ENCODE peak calls at places on chromosomes 4 and X, in four cellular contexts. Z is ovary, P is upper lobe of right lung, E is left ventricle myocardium inferior. F is an unnamed sample. For H3K4me1 and H3K27me3, the result is how much of the 10 kb centered on the place peaks cover.

GRCh38 chrX:148498067-148498466 is 2.4 kb upstream of the AFF2 start:
- DNase-seq in P (no peak), Z (no peak), E (no peak), F (no peak)

GRCh38 chr4:15402146-15402545 is 25.7 kb upstream of the C1QTNF7 start:
- DNase-seq in Z (no peak), E (no peak), P (no peak), F (no peak)

GRCh38 chrX:139360356-139360755 is 170.2 kb upstream of the F9 start:
- DNase-seq in Z (no peak), P (no peak), E (no peak), F (no peak)

GRCh38 chr4:15681372-15682339 is at the start of gene FAM200B:
- DNase-seq in E (peak), P (peak), Z (peak), F (peak)

GRCh38 chr4:26454961-26455360 is 35.3 kb downstream of the CCKAR start:
- DNase-seq in P (no peak), Z (no peak), E (no peak), F (no peak)

GRCh38 chrX:111254896-111255693 is 15.2 kb downstream of the CAPN6 start:
- DNase-seq in Z (no peak), P (no peak), E (no peak), F (no peak)

GRCh38 chr4:4320951-4321714 is 31.1 kb downstream of the ZBTB49 start:
- DNase-seq in P (peak), E (no peak), Z (peak), F (no peak)

GRCh38 chr4:184751585-184751956 is 17.7 kb upstream of the CENPU start:
- DNase-seq in Z (no peak), E (no peak), P (no peak), F (no peak)

GRCh38 chr4:40395166-40395900 is 60.2 kb downstream of the CHRNA9 start:
- DNase-seq in Z (no peak), P (no peak), E (no peak), F (no peak)

GRCh38 chr4:174490356-174490969 is 31.8 kb downstream of the HPGD start:
- DNase-seq in P (no peak), E (no peak), Z (no peak), F (no peak)

GRCh38 chrX:117972681-117973080 is 143.9 kb downstream of the KLHL13 start:
- DNase-seq in Z (no peak), E (no peak), P (no peak), F (no peak)

GRCh38 chrX:93695981-93696380 is 22.0 kb downstream of the FAM133A start:
- DNase-seq in E (no peak), P (no peak), Z (no peak), F (no peak)

GRCh38 chr4:164215113-164215741 is 538.7 kb upstream of the SMIM31 start:
- DNase-seq in Z (no peak), E (no peak), P (no peak), F (no peak)

GRCh38 chrX:28550331-28550872 is 36.8 kb upstream of the IL1RAPL1 start:
- DNase-seq in E (no peak), P (no peak), Z (no peak), F (no peak)

GRCh38 chr4:33831667-33832066 is 2412.6 kb downstream of the ARAP2 start:
- DNase-seq in Z (no peak), E (no peak), P (no peak), F (no peak)

GRCh38 chr4:102627831-102628523 is 126.8 kb downstream of the NFKB1 start:
- DNase-seq in P (no peak), Z (no peak), E (no peak), F (no peak)

GRCh38 chr4:40736910-40737309 is 12.8 kb upstream of the NSUN7 start:
- DNase-seq in P (no peak), E (no peak), Z (no peak), F (no peak)

GRCh38 chr4:148288448-148288847 is 153.8 kb downstream of the NR3C2 start:
- DNase-seq in E (peak), Z (no peak), P (no peak), F (no peak)

GRCh38 chrX:35670894-35671293 is 127.2 kb upstream of the MAGEB16 start:
- DNase-seq in P (no peak), Z (no peak), E (no peak), F (no peak)

GRCh38 chr4:13162886-13163285 is 321.3 kb downstream of the RAB28 start:
- DNase-seq in E (no peak), Z (no peak), P (no peak), F (no peak)

GRCh38 chr4:84661191-84661944 is 78.4 kb downstream of the CDS1 start:
- DNase-seq in P (no peak), E (no peak), Z (no peak), F (no peak)

GRCh38 chr4:76926841-76927240 is 22.7 kb upstream of the SEPTIN11 start:
- DNase-seq in P (no peak), Z (no peak), E (no peak), F (no peak)

GRCh38 chrX:31679861-31680260 is 608.0 kb upstream of the FTHL17 start:
- DNase-seq in E (no peak), P (no peak), Z (no peak), F (no peak)

GRCh38 chrX:72576161-72576896 is 3.7 kb upstream of the HDAC8 start:
- DNase-seq in P (no peak), Z (no peak), E (no peak), F (no peak)

GRCh38 chr4:81470456-81471327 is 1.0 kb downstream of the RASGEF1B start:
- DNase-seq in E (peak), P (peak), Z (peak), F (peak)

GRCh38 chr4:89752932-89753598 is 83.9 kb downstream of the SNCA start:
- DNase-seq in Z (no peak), E (no peak), P (no peak), F (no peak)

GRCh38 chrX:19326567-19326966 is 17.2 kb upstream of the PDHA1 start:
- DNase-seq in E (no peak), Z (no peak), P (no peak), F (no peak)

GRCh38 chrX:119492463-119492862 is 24.2 kb downstream of the SLC25A5 start:
- DNase-seq in E (no peak), Z (no peak), P (no peak), F (no peak)

GRCh38 chrX:102745513-102746133 is 25.1 kb downstream of the GPRASP3 start:
- DNase-seq in P (no peak), E (no peak), Z (peak), F (no peak)

GRCh38 chr4:151694819-151695730 is 65.7 kb downstream of the GATB start:
- DNase-seq in Z (no peak), E (no peak), P (no peak), F (no peak)

GRCh38 chr4:141807073-141807472 is 170.7 kb downstream of the IL15 start:
- DNase-seq in E (no peak), Z (no peak), P (no peak), F (no peak)

GRCh38 chr4:185190001-185190856 is 13.6 kb downstream of the CFAP97 start:
- DNase-seq in P (no peak), Z (no peak), E (no peak), F (no peak)

GRCh38 chr4:180641495-180641894 is 1601.7 kb upstream of the TENM3 start:
- DNase-seq in P (no peak), Z (no peak), E (no peak), F (no peak)

GRCh38 chrX:13902406-13902805 is 85.5 kb upstream of the GPM6B start:
- DNase-seq in E (no peak), Z (no peak), P (no peak), F (no peak)
- H3K4me1 ChIP-seq in E (under half), Z (under half), P (under half), F (under half)

GRCh38 chr4:120829113-120829831 is 93.3 kb downstream of the PRDM5 start:
- DNase-seq in P (no peak), E (no peak), Z (no peak), F (no peak)

GRCh38 chr4:120821986-120822385 is 100.5 kb downstream of the PRDM5 start:
- DNase-seq in P (no peak), Z (no peak), E (no peak), F (no peak)

GRCh38 chr4:120826853-120827252 is 95.7 kb downstream of the PRDM5 start:
- DNase-seq in P (no peak), Z (no peak), E (no peak), F (no peak)

GRCh38 chr4:120826449-120826848 is 96.1 kb downstream of the PRDM5 start:
- DNase-seq in P (no peak), Z (no peak), E (no peak), F (no peak)

GRCh38 chr4:120824905-120825304 is 97.6 kb downstream of the PRDM5 start:
- DNase-seq in P (no peak), E (no peak), Z (no peak), F (no peak)
- TF ChIP-seq CTCF in P (no peak), E (no peak), Z (no peak), F (no peak)

GRCh38 chrX:140507982-140508305 is 3.1 kb upstream of the SOX3 start:
- DNase-seq in P (peak), Z (no peak), E (no peak), F (no peak)

GRCh38 chrX:140503714-140504351 is 1.0 kb downstream of the SOX3 start:
- DNase-seq in Z (no peak), P (no peak), E (no peak), F (no peak)

GRCh38 chrX:140504371-140505324 is at the start of gene SOX3:
- DNase-seq in P (no peak), Z (no peak), E (no peak), F (no peak)

GRCh38 chrX:140507223-140507981 is 2.5 kb upstream of the SOX3 start:
- DNase-seq in E (no peak), Z (no peak), P (no peak), F (no peak)

GRCh38 chrX:140505421-140506337 is 810 bp upstream of the SOX3 start:
- DNase-seq in Z (no peak), P (no peak), E (no peak), F (no peak)
- H3K27me3 ChIP-seq in Z (under half), P (half or more), E (half or more), F (under half)

DNA sequence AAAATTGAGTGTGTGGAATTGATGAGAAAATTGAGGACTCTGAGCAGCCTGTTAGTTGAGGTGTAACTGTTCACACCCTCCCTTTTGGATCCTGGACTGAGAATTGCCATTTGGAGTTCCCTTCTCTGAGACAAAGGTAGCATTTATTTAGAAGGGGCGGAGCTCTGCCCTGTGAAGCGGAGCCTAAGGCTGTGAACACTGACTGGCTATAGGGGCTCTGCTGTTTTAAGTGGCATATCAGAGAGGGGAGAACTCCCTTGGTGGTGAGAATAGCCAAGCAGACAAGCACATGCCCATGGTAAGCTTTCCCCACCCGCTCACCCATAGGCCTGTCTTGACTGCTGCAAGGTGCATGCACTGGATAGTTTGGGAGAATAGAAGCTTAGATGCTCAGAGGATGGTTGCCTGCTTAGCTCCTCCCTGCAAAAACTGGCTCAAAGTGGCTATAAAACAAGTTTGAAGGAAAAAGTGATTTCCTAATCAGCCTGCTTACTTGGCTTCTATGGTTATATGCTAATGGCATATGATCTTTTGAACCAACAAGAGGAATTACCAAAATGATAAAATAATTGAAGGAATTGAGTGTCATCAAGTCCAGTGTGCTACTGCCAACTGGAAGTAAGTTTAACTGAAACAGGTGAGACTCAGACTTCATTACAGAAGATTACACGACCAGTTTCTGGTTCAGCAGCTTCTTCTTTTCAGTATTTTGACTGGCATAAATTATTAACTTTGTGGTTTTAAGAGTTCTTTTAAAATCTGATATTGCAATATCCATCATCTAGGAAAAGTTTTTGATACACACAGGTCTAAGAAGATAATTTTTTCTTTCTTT is 108.4 kb downstream of the AFF1 start:
- DNase-seq in E (no peak), Z (no peak), P (no peak), F (no peak)
- H3K4me1 ChIP-seq in E (half or more), Z (under half), P (half or more), F (under half)

DNA sequence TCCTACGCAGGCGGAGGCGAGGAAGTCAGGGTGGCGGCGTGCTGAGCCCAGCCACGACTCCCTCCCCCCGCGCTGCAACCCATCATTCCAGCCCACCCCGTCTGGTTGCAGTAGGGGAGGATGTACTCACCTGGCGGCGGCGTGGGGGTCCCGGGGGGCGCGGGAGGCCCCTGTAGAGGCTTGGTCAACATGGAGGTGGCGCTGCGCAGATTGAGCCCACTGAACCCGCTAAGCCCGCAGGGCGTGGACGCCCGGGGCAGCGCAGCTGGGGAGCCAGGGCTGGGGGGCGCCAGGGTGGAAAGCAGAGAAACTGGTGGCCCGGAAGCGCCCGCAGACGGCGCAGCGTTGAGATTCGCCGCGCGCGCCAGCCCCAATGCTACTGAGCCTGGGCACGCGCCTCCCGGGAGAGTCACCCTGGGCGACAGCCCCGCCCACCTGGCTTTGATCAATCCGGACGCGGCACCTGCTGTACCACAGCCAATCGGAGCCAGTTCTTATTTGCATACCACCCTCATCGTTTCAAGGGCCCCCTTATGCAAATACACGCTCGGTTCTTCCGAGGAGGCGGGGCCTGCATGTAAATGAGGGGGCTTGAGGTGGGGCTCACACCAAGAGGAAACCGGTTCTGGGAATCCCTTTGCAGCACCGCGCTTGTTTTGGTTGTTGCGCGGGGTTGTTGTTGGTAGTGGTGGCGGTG is at the start of gene PIM2:
- DNase-seq in E (peak), Z (peak), P (peak), F (peak)
- TF ChIP-seq CTCF in E (no peak), Z (no peak), P (no peak), F (no peak)

DNA sequence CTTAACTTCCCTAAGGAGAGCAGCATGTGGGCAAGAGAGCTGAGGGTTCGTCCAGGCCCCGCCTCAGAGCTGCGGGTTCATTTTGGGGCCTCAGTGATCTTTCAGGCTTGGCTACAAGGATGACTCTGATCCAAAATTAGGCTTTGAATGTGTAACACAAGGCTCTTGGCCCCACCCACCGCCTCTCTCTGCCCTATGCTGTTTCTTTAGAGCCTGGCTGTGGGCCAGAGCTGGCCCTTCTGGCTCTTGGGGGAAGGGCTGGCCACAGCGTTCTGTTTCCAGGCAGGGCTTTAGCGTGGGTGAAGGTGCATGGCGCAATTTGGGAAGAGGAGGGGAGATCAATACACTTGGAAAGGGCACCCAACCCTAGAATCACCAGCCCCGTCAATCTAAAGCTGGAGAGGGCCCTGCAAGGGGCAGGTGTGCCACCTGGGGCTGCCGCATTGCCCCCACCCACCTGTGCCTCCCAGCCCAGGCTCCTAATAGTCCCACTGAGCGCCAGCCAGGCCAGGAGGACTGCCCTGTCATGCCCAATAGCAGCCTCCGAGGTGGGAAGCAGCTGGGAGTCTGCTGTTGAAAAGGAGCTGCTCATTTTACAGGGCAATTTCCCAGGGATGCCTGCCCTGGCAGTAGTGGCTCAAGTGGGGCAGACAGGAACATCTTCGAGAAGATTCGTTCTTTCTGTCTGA is 84.5 kb upstream of the MAML3 start:
- DNase-seq in P (peak), Z (peak), E (peak), F (peak)
- H3K27me3 ChIP-seq in P (under half), Z (under half), E (under half), F (under half)

GRCh38 chr4:54233128-54233696 is 4.1 kb downstream of the PDGFRA start:
- DNase-seq in E (peak), Z (peak), P (peak), F (peak)

GRCh38 chr4:54231419-54232150 is 2.5 kb downstream of the PDGFRA start:
- DNase-seq in P (no peak), E (peak), Z (peak), F (no peak)

GRCh38 chr4:54233697-54234496 is 4.8 kb downstream of the PDGFRA start:
- DNase-seq in Z (peak), P (peak), E (peak), F (no peak)

GRCh38 chr4:54230479-54231418 is 1.7 kb downstream of the PDGFRA start:
- DNase-seq in E (peak), Z (peak), P (no peak), F (no peak)

GRCh38 chr4:54232151-54232688 is 3.1 kb downstream of the PDGFRA start:
- DNase-seq in Z (peak), P (no peak), E (no peak), F (no peak)
- H3K4me1 ChIP-seq in Z (under half), P (under half), E (half or more), F (under half)

DNA sequence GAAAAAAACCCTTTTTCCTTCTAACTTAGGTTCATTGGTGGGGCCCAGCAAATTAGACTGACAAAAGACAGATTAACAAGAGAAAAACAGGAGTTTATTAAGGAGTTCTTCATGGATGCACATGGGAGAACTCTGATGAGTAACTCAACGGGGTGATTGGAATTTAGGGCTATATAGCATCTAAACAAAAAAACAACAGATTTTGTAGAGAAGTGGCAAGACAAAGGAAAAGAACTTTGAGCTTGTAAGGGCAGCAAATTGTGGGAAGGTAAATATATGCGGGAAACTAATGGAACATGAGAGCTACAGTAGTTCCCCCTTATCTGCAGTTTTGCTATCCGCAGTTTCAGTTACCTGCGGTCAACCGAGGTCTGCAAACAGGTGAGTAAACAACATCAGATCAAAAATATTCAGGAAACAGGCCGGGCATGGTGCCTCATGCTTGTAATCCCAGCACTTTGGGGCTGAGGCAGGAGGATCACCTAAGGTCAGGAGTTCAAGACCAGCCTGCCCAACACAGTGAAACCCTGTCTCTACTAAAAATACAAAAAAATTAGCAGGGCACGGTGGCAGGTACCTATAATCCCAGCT is 573.6 kb downstream of the ADGRL3 start:
- DNase-seq in E (no peak), P (no peak), Z (no peak), F (no peak)
- TF ChIP-seq CTCF in E (no peak), P (no peak), Z (no peak), F (no peak)

GRCh38 chr4:1415681-1415981 is 9.4 kb upstream of the NKX1-1 start:
- DNase-seq in Z (no peak), E (no peak), P (no peak), F (no peak)
- H3K27me3 ChIP-seq in Z (under half), E (half or more), P (half or more), F (under half)

GRCh38 chr4:78143634-78144033 is 86.5 kb downstream of the FRAS1 start:
- DNase-seq in Z (no peak), P (no peak), E (no peak), F (no peak)

GRCh38 chr4:78150465-78150864 is 93.3 kb downstream of the FRAS1 start:
- DNase-seq in Z (no peak), P (no peak), E (no peak), F (no peak)

GRCh38 chr4:78145005-78145404 is 87.9 kb downstream of the FRAS1 start:
- DNase-seq in Z (no peak), E (no peak), P (no peak), F (no peak)

GRCh38 chr4:78149737-78150136 is 92.6 kb downstream of the FRAS1 start:
- DNase-seq in E (no peak), P (no peak), Z (no peak), F (no peak)

DNA sequence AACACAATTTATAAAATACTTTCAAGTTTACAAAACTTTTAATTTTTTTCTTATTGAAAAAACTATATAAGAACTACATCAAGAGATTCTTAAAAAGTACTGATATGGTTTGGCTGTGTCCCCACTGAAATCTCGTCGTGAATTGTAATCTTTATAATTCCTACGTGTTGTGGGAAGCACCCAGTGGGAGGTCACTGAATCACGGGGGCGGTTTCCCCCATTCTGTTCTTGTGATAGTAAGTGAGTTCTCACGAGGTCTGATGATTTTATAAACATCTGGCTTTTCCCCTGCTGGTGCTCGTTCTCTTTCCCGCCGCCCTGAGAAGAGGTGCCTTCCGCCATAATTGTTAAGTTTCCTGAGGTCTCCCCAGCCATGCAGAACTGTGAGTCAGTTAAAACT is 88.5 kb downstream of the FRAS1 start:
- DNase-seq in E (no peak), P (no peak), Z (no peak), F (no peak)
- H3K4me1 ChIP-seq in E (under half), P (under half), Z (under half), F (under half)